ENCODE peak calls at places on chromosomes 11 and 22, in four cellular contexts. One of them, this sample, is unnamed.

GRCh38 chr11:70656293-70656692 is 258.0 kb downstream of the CTTN start:
- DNase-seq in esophagus muscularis mucosa: no peak
- DNase-seq in AG09309: no peak
- DNase-seq in astrocyte of the spinal cord: no peak
- DNase-seq in this sample: no peak

GRCh38 chr11:94545641-94546470 is 2.1 kb downstream of the FUT4 start:
- DNase-seq in AG09309: no peak
- DNase-seq in astrocyte of the spinal cord: no peak
- DNase-seq in esophagus muscularis mucosa: no peak
- DNase-seq in this sample: no peak

GRCh38 chr11:71977743-71978418 is 20.8 kb upstream of the IL18BP start:
- DNase-seq in astrocyte of the spinal cord: peak
- DNase-seq in esophagus muscularis mucosa: no peak
- DNase-seq in AG09309: no peak
- DNase-seq in this sample: peak

GRCh38 chr11:45148276-45148675 is 1.8 kb downstream of the PRDM11 start:
- DNase-seq in AG09309: no peak
- DNase-seq in esophagus muscularis mucosa: no peak
- DNase-seq in astrocyte of the spinal cord: no peak
- DNase-seq in this sample: no peak

GRCh38 chr11:27697679-27698275 is 2.5 kb downstream of the BDNF start:
- DNase-seq in esophagus muscularis mucosa: no peak
- DNase-seq in astrocyte of the spinal cord: peak
- DNase-seq in AG09309: no peak
- DNase-seq in this sample: no peak

GRCh38 chr11:16299884-16300778 is 56.2 kb downstream of the SOX6 start:
- DNase-seq in esophagus muscularis mucosa: no peak
- DNase-seq in AG09309: no peak
- DNase-seq in astrocyte of the spinal cord: no peak
- DNase-seq in this sample: no peak

GRCh38 chr11:86116996-86117705 is 48.3 kb upstream of the PICALM start:
- DNase-seq in astrocyte of the spinal cord: peak
- DNase-seq in AG09309: no peak
- DNase-seq in esophagus muscularis mucosa: no peak
- DNase-seq in this sample: no peak

GRCh38 chr11:69854719-69855118 is 35.5 kb upstream of the FGF3 start:
- DNase-seq in esophagus muscularis mucosa: no peak
- DNase-seq in AG09309: no peak
- DNase-seq in astrocyte of the spinal cord: no peak
- DNase-seq in this sample: no peak

GRCh38 chr11:110128161-110128560 is 35.0 kb downstream of the ZC3H12C start:
- DNase-seq in astrocyte of the spinal cord: peak
- DNase-seq in AG09309: peak
- DNase-seq in esophagus muscularis mucosa: no peak
- DNase-seq in this sample: no peak

GRCh38 chr11:123707206-123707605 is 34.3 kb downstream of the ZNF202 start:
- DNase-seq in esophagus muscularis mucosa: no peak
- DNase-seq in AG09309: no peak
- DNase-seq in astrocyte of the spinal cord: no peak
- DNase-seq in this sample: no peak

GRCh38 chr11:13311570-13311969 is 34.0 kb downstream of the BMAL1 start:
- DNase-seq in AG09309: no peak
- DNase-seq in esophagus muscularis mucosa: no peak
- DNase-seq in astrocyte of the spinal cord: no peak
- DNase-seq in this sample: no peak

GRCh38 chr22:35317680-35318290 is 18.1 kb downstream of the TOM1 start:
- DNase-seq in esophagus muscularis mucosa: no peak
- DNase-seq in AG09309: no peak
- DNase-seq in astrocyte of the spinal cord: no peak
- DNase-seq in this sample: no peak

GRCh38 chr11:123558536-123559315 is 95.7 kb downstream of the SCN3B start:
- DNase-seq in AG09309: no peak
- DNase-seq in astrocyte of the spinal cord: no peak
- DNase-seq in esophagus muscularis mucosa: no peak
- DNase-seq in this sample: no peak

GRCh38 chr22:40392618-40393017 is 22.2 kb downstream of the SGSM3 start:
- DNase-seq in AG09309: no peak
- DNase-seq in esophagus muscularis mucosa: no peak
- DNase-seq in astrocyte of the spinal cord: no peak
- DNase-seq in this sample: no peak

GRCh38 chr22:35561796-35562526 is 21.3 kb downstream of the RASD2 start:
- DNase-seq in AG09309: no peak
- DNase-seq in esophagus muscularis mucosa: no peak
- DNase-seq in astrocyte of the spinal cord: peak
- DNase-seq in this sample: peak